ENCODE peak calls at places on chromosomes 11 and 22, in nine cellular contexts. One of them, this sample, is unnamed.
A peak's percentile ranks its signal among the peaks of the same experiment; 100 is the strongest.

GRCh38 chr11:70296681-70297080 is 26.2 kb downstream of the PPFIA1 start:
- DNase-seq in WTC11: no peak
- DNase-seq in HFFc6: no peak
- DNase-seq in amniotic epithelial cell: no peak
- DNase-seq in cardiac fibroblast: no peak
- DNase-seq in gastrocnemius medialis: no peak
- DNase-seq in activated CD8-positive, alpha-beta memory T cell treated with anti-CD3 and anti-CD28 coated beads, Interleukin-2, amount 10 ng/mL, durations not matched to agents 7 days and 5 days: no peak
- DNase-seq in activated T-helper 1 cell treated with Interleukin-2 at 50 U/mL for 16 hours: no peak
- DNase-seq in endothelial cell: no peak
- DNase-seq in this sample: no peak

GRCh38 chr22:20196094-20196840 is 45.4 kb upstream of the CCDC188 start:
- DNase-seq in WTC11: no peak
- DNase-seq in HFFc6: no peak
- DNase-seq in amniotic epithelial cell: no peak
- DNase-seq in cardiac fibroblast: no peak
- DNase-seq in gastrocnemius medialis: no peak
- DNase-seq in activated CD8-positive, alpha-beta memory T cell treated with anti-CD3 and anti-CD28 coated beads, Interleukin-2, amount 10 ng/mL, durations not matched to agents 7 days and 5 days: no peak
- DNase-seq in activated T-helper 1 cell treated with Interleukin-2 at 50 U/mL for 16 hours: no peak
- DNase-seq in endothelial cell: no peak
- DNase-seq in this sample: no peak

GRCh38 chr11:57409321-57410100 is 17.4 kb downstream of the SLC43A3 start:
- DNase-seq in WTC11: no peak
- DNase-seq in HFFc6: no peak
- DNase-seq in amniotic epithelial cell: no peak
- DNase-seq in cardiac fibroblast: no peak
- DNase-seq in gastrocnemius medialis: no peak
- DNase-seq in activated CD8-positive, alpha-beta memory T cell treated with anti-CD3 and anti-CD28 coated beads, Interleukin-2, amount 10 ng/mL, durations not matched to agents 7 days and 5 days: no peak
- DNase-seq in activated T-helper 1 cell treated with Interleukin-2 at 50 U/mL for 16 hours: no peak
- DNase-seq in endothelial cell: no peak
- DNase-seq in this sample: no peak

GRCh38 chr11:134542401-134543143 is 130.5 kb upstream of the B3GAT1 start:
- DNase-seq in WTC11: no peak
- DNase-seq in HFFc6: no peak
- DNase-seq in amniotic epithelial cell: no peak
- DNase-seq in cardiac fibroblast: no peak
- DNase-seq in gastrocnemius medialis: no peak
- DNase-seq in activated CD8-positive, alpha-beta memory T cell treated with anti-CD3 and anti-CD28 coated beads, Interleukin-2, amount 10 ng/mL, durations not matched to agents 7 days and 5 days: peak; percentile 16
- DNase-seq in activated T-helper 1 cell treated with Interleukin-2 at 50 U/mL for 16 hours: no peak
- DNase-seq in endothelial cell: no peak
- DNase-seq in this sample: peak; percentile 62

GRCh38 chr11:3121416-3121815 is 43.7 kb downstream of the OSBPL5 start:
- DNase-seq in WTC11: no peak
- DNase-seq in HFFc6: no peak
- DNase-seq in amniotic epithelial cell: no peak
- DNase-seq in cardiac fibroblast: no peak
- DNase-seq in gastrocnemius medialis: peak; percentile 10
- DNase-seq in activated CD8-positive, alpha-beta memory T cell treated with anti-CD3 and anti-CD28 coated beads, Interleukin-2, amount 10 ng/mL, durations not matched to agents 7 days and 5 days: no peak
- DNase-seq in activated T-helper 1 cell treated with Interleukin-2 at 50 U/mL for 16 hours: no peak
- DNase-seq in endothelial cell: no peak
- DNase-seq in this sample: peak; percentile 6

GRCh38 chr11:68839953-68840641 is 1.6 kb downstream of the CPT1A start:
- DNase-seq in WTC11: no peak
- DNase-seq in HFFc6: peak; percentile 12
- DNase-seq in amniotic epithelial cell: no peak
- DNase-seq in cardiac fibroblast: peak; percentile 37
- DNase-seq in gastrocnemius medialis: no peak
- DNase-seq in activated CD8-positive, alpha-beta memory T cell treated with anti-CD3 and anti-CD28 coated beads, Interleukin-2, amount 10 ng/mL, durations not matched to agents 7 days and 5 days: peak; percentile 56
- DNase-seq in activated T-helper 1 cell treated with Interleukin-2 at 50 U/mL for 16 hours: no peak
- DNase-seq in endothelial cell: no peak
- DNase-seq in this sample: peak; percentile 56

GRCh38 chr22:32130464-32130863 is 28.6 kb downstream of the C22orf42 start:
- DNase-seq in WTC11: no peak
- DNase-seq in HFFc6: no peak
- DNase-seq in amniotic epithelial cell: no peak
- DNase-seq in cardiac fibroblast: no peak
- DNase-seq in gastrocnemius medialis: no peak
- DNase-seq in activated CD8-positive, alpha-beta memory T cell treated with anti-CD3 and anti-CD28 coated beads, Interleukin-2, amount 10 ng/mL, durations not matched to agents 7 days and 5 days: no peak
- DNase-seq in activated T-helper 1 cell treated with Interleukin-2 at 50 U/mL for 16 hours: no peak
- DNase-seq in endothelial cell: no peak
- DNase-seq in this sample: no peak

GRCh38 chr11:62295504-62295903 is 3.4 kb downstream of the SCGB1D4 start:
- DNase-seq in WTC11: peak; percentile 58
- DNase-seq in HFFc6: no peak
- DNase-seq in amniotic epithelial cell: peak; percentile 45
- DNase-seq in cardiac fibroblast: peak; percentile 33
- DNase-seq in gastrocnemius medialis: no peak
- DNase-seq in activated CD8-positive, alpha-beta memory T cell treated with anti-CD3 and anti-CD28 coated beads, Interleukin-2, amount 10 ng/mL, durations not matched to agents 7 days and 5 days: no peak
- DNase-seq in activated T-helper 1 cell treated with Interleukin-2 at 50 U/mL for 16 hours: no peak
- DNase-seq in endothelial cell: peak; percentile 54
- DNase-seq in this sample: no peak

GRCh38 chr11:26198697-26199096 is 133.2 kb upstream of the ANO3 start:
- DNase-seq in WTC11: no peak
- DNase-seq in HFFc6: no peak
- DNase-seq in amniotic epithelial cell: no peak
- DNase-seq in cardiac fibroblast: no peak
- DNase-seq in gastrocnemius medialis: no peak
- DNase-seq in activated CD8-positive, alpha-beta memory T cell treated with anti-CD3 and anti-CD28 coated beads, Interleukin-2, amount 10 ng/mL, durations not matched to agents 7 days and 5 days: no peak
- DNase-seq in activated T-helper 1 cell treated with Interleukin-2 at 50 U/mL for 16 hours: no peak
- DNase-seq in endothelial cell: no peak
- DNase-seq in this sample: no peak

GRCh38 chr11:44306469-44307244 is 3.3 kb downstream of the ALX4 start:
- DNase-seq in WTC11: no peak
- DNase-seq in HFFc6: no peak
- DNase-seq in amniotic epithelial cell: no peak
- DNase-seq in cardiac fibroblast: no peak
- DNase-seq in gastrocnemius medialis: no peak
- DNase-seq in activated CD8-positive, alpha-beta memory T cell treated with anti-CD3 and anti-CD28 coated beads, Interleukin-2, amount 10 ng/mL, durations not matched to agents 7 days and 5 days: no peak
- DNase-seq in activated T-helper 1 cell treated with Interleukin-2 at 50 U/mL for 16 hours: no peak
- DNase-seq in endothelial cell: no peak
- DNase-seq in this sample: no peak

GRCh38 chr11:32511926-32512325 is 71.7 kb upstream of the EIF3M start:
- DNase-seq in WTC11: no peak
- DNase-seq in HFFc6: no peak
- DNase-seq in amniotic epithelial cell: peak; percentile 11
- DNase-seq in cardiac fibroblast: peak; percentile 18
- DNase-seq in gastrocnemius medialis: no peak
- DNase-seq in activated CD8-positive, alpha-beta memory T cell treated with anti-CD3 and anti-CD28 coated beads, Interleukin-2, amount 10 ng/mL, durations not matched to agents 7 days and 5 days: no peak
- DNase-seq in activated T-helper 1 cell treated with Interleukin-2 at 50 U/mL for 16 hours: no peak
- DNase-seq in endothelial cell: no peak
- DNase-seq in this sample: no peak

GRCh38 chr11:121063728-121064127 is 37.3 kb upstream of the TECTA start:
- DNase-seq in WTC11: no peak
- DNase-seq in HFFc6: peak; percentile 3
- DNase-seq in amniotic epithelial cell: no peak
- DNase-seq in cardiac fibroblast: no peak
- DNase-seq in gastrocnemius medialis: no peak
- DNase-seq in activated CD8-positive, alpha-beta memory T cell treated with anti-CD3 and anti-CD28 coated beads, Interleukin-2, amount 10 ng/mL, durations not matched to agents 7 days and 5 days: no peak
- DNase-seq in activated T-helper 1 cell treated with Interleukin-2 at 50 U/mL for 16 hours: no peak
- DNase-seq in endothelial cell: peak; percentile 8
- DNase-seq in this sample: no peak

GRCh38 chr11:27649800-27650199 is 50.5 kb downstream of the BDNF start:
- DNase-seq in WTC11: no peak
- DNase-seq in HFFc6: no peak
- DNase-seq in amniotic epithelial cell: peak; percentile 75
- DNase-seq in cardiac fibroblast: no peak
- DNase-seq in gastrocnemius medialis: no peak
- DNase-seq in activated CD8-positive, alpha-beta memory T cell treated with anti-CD3 and anti-CD28 coated beads, Interleukin-2, amount 10 ng/mL, durations not matched to agents 7 days and 5 days: no peak
- DNase-seq in activated T-helper 1 cell treated with Interleukin-2 at 50 U/mL for 16 hours: no peak
- DNase-seq in endothelial cell: no peak
- DNase-seq in this sample: no peak